ENCODE peak calls at places on chromosome 20, in seven cellular contexts. T, X, J, H, Z, G and Y are unnamed samples.

GRCh38 chr20:54107600-54108393 is 37.4 kb upstream of the BCAS1 start:
- DNase-seq in Z (no peak), G (no peak), H (no peak), X (no peak), J (peak), T (no peak), Y (no peak)

GRCh38 chr20:23437126-23437894 is 2.2 kb upstream of the CSTL1 start:
- DNase-seq in T (no peak), J (no peak), Z (no peak), X (no peak), H (no peak), G (no peak), Y (no peak)

GRCh38 chr20:12180107-12180661 is 262.5 kb downstream of the BTBD3 start:
- DNase-seq in Z (no peak), X (no peak), T (no peak), J (no peak), G (no peak), H (no peak), Y (no peak)

GRCh38 chr20:23680151-23680550 is 8.7 kb downstream of the CST4 start:
- DNase-seq in H (no peak), X (no peak), G (no peak), T (no peak), Z (no peak), J (no peak), Y (no peak)

GRCh38 chr20:61430228-61430624 is 178.2 kb downstream of the CDH4 start:
- DNase-seq in T (no peak), Z (no peak), H (no peak), X (no peak), J (no peak), G (no peak), Y (no peak)

GRCh38 chr20:14979472-14979986 is 642.1 kb upstream of the FLRT3 start:
- DNase-seq in G (no peak), H (peak), Z (no peak), J (peak), T (peak), X (no peak), Y (no peak)

GRCh38 chr20:3661060-3661820 is 2.0 kb downstream of the GFRA4 start:
- DNase-seq in T (peak), G (no peak), Z (no peak), X (no peak), H (no peak), J (no peak), Y (peak)

GRCh38 chr20:43941476-43942212 is 27.0 kb downstream of the TOX2 start:
- DNase-seq in H (no peak), G (peak), X (no peak), T (peak), Z (no peak), J (peak), Y (no peak)

GRCh38 chr20:60565093-60565492 is 606.9 kb downstream of the CDH26 start:
- DNase-seq in X (no peak), J (no peak), T (no peak), G (no peak), H (no peak), Z (no peak), Y (no peak)

GRCh38 chr20:42531675-42531985 is 658.1 kb downstream of the PTPRT start:
- DNase-seq in J (no peak), G (peak), X (peak), Z (no peak), H (no peak), T (no peak), Y (no peak)

GRCh38 chr20:33841439-33841799 is 30.3 kb downstream of the CHMP4B start:
- DNase-seq in T (no peak), X (no peak), Z (no peak), G (peak), J (no peak), H (no peak), Y (no peak)

GRCh38 chr20:44419131-44419844 is 56.4 kb upstream of the TTPAL start:
- DNase-seq in J (no peak), G (no peak), X (no peak), H (peak), Z (no peak), T (no peak), Y (no peak)

GRCh38 chr20:53626584-53626983 is 32.9 kb upstream of the ZNF217 start:
- DNase-seq in G (no peak), T (no peak), X (no peak), Z (no peak), J (no peak), H (no peak), Y (no peak)

GRCh38 chr20:23406880-23407279 is 14.4 kb downstream of the NAPB start:
- DNase-seq in J (no peak), Z (no peak), G (no peak), H (no peak), X (no peak), T (no peak), Y (no peak)

GRCh38 chr20:22502731-22503191 is 81.6 kb downstream of the FOXA2 start:
- DNase-seq in H (peak), X (peak), T (no peak), J (no peak), G (no peak), Z (no peak), Y (no peak)

GRCh38 chr20:48750941-48751620 is 76.7 kb downstream of the PREX1 start:
- DNase-seq in H (no peak), X (peak), G (no peak), J (no peak), Z (no peak), T (no peak), Y (peak)

GRCh38 chr20:24981282-24981681 is 11.3 kb downstream of the APMAP start:
- DNase-seq in T (no peak), H (no peak), G (no peak), Z (no peak), X (no peak), J (no peak), Y (no peak)

GRCh38 chr20:53621482-53622246 is 28.0 kb upstream of the ZNF217 start:
- DNase-seq in X (no peak), J (peak), T (peak), G (peak), Z (peak), H (peak), Y (peak)

GRCh38 chr20:62052842-62053464 is 12.7 kb downstream of the TAF4 start:
- DNase-seq in G (no peak), Z (no peak), J (no peak), H (no peak), X (no peak), T (no peak), Y (no peak)

GRCh38 chr20:17533396-17533795 is 2.2 kb upstream of the BFSP1 start:
- DNase-seq in G (peak), T (peak), J (peak), X (peak), H (peak), Z (peak), Y (peak)

GRCh38 chr20:4135385-4136077 is 120.2 kb upstream of the RNF24 start:
- DNase-seq in T (peak), H (peak), Z (peak), X (no peak), G (no peak), J (peak), Y (no peak)

GRCh38 chr20:57395111-57395959 is 4.1 kb downstream of the RBM38 start:
- DNase-seq in Z (no peak), T (peak), H (no peak), G (peak), J (no peak), X (peak), Y (no peak)

GRCh38 chr20:61748376-61748775 is 317.3 kb downstream of the TAF4 start:
- DNase-seq in Z (no peak), J (no peak), X (no peak), T (peak), H (no peak), G (no peak), Y (no peak)

GRCh38 chr20:5513975-5514516 is 197.3 kb upstream of the PROKR2 start:
- DNase-seq in X (no peak), J (peak), G (no peak), T (peak), H (peak), Z (peak), Y (no peak)

GRCh38 chr20:41176711-41177552 is 39.6 kb downstream of the PLCG1 start:
- DNase-seq in T (no peak), X (no peak), G (no peak), Z (no peak), H (no peak), J (no peak), Y (no peak)

GRCh38 chr20:51930775-51931174 is 128.5 kb upstream of the SALL4 start:
- DNase-seq in G (no peak), X (no peak), H (peak), J (peak), Z (peak), T (peak), Y (no peak)

GRCh38 chr20:13510837-13511488 is 127.8 kb downstream of the TASP1 start:
- DNase-seq in Z (no peak), H (no peak), X (no peak), J (no peak), G (no peak), T (peak), Y (no peak)

GRCh38 chr20:45012682-45013302 is 46.5 kb downstream of the STK4 start:
- DNase-seq in H (no peak), X (no peak), G (no peak), J (peak), T (peak), Z (no peak), Y (peak)

GRCh38 chr20:29689411-29690225 is 1567.8 kb upstream of the DEFB115 start:
- DNase-seq in H (no peak), Z (no peak), X (no peak), T (peak), G (no peak), J (peak), Y (no peak)

GRCh38 chr20:60057866-60058807 is 99.9 kb downstream of the CDH26 start:
- DNase-seq in T (no peak), H (peak), X (peak), J (no peak), G (no peak), Z (no peak), Y (peak)

GRCh38 chr20:35562541-35563110 is 20.7 kb downstream of the ERGIC3 start:
- DNase-seq in Z (no peak), J (no peak), H (no peak), T (no peak), X (no peak), G (no peak), Y (no peak)

GRCh38 chr20:32053648-32054047 is 1.6 kb downstream of the HCK start:
- DNase-seq in H (no peak), J (no peak), G (no peak), T (no peak), Z (no peak), X (no peak), Y (no peak)

GRCh38 chr20:32051720-32052089 is 337 bp upstream of the HCK start:
- DNase-seq in G (no peak), Z (no peak), X (no peak), H (no peak), J (no peak), T (no peak), Y (no peak)

GRCh38 chr20:32052792-32053362 is 835 bp downstream of the HCK start:
- DNase-seq in Z (no peak), T (no peak), G (no peak), X (peak), J (no peak), H (no peak), Y (peak)

GRCh38 chr20:32050851-32051556 is 1.0 kb upstream of the HCK start:
- DNase-seq in J (no peak), G (no peak), X (peak), Z (no peak), T (no peak), H (no peak), Y (peak)

GRCh38 chr20:32052090-32052791 is at the start of gene HCK:
- DNase-seq in X (peak), T (peak), H (no peak), Z (no peak), G (no peak), J (no peak), Y (peak)
- H3K4me3 ChIP-seq in X (peak), T (no peak), H (no peak), Z (no peak), G (peak), J (no peak), Y (peak)

DNA sequence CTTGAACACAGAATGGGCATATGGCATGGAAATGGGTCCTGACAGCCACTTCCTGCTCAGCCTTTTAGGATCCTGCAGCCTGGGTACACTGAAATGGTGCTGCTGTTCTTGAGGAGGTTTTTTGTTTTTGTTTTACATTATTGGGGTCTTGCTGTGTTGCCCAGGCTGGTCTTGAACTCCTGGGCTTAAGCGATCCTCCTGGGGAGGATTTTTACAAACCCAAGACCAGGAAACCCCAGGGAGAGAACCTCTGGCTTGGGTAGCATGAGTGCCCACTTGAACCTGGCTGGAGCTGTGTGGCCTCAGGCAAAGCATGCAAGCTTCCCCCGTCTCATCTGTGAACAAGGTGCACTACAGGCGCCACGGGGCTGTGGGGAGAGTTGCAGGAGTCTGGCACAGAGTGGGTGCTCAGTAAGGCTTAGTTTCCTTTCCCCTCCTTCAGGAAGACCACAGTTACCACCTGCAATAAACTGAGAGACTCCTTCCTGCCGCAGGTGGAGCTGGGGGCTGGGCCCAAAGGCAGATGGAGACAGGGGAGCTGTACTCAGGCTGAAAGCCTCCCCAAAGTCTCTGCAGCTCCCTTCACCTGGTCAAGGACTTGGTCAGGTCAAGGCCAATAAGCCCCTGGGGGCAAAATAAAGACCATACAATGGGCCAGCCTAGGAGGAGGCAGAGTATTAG is 1.8 kb downstream of the SLA2 start:
- DNase-seq in J (no peak), G (peak), Z (no peak), T (no peak), H (no peak), X (no peak), Y (no peak)
- TF ChIP-seq EZH2phosphoT487 in J (no peak), G (no peak), Z (no peak), T (no peak), H (no peak), X (no peak), Y (no peak)

DNA sequence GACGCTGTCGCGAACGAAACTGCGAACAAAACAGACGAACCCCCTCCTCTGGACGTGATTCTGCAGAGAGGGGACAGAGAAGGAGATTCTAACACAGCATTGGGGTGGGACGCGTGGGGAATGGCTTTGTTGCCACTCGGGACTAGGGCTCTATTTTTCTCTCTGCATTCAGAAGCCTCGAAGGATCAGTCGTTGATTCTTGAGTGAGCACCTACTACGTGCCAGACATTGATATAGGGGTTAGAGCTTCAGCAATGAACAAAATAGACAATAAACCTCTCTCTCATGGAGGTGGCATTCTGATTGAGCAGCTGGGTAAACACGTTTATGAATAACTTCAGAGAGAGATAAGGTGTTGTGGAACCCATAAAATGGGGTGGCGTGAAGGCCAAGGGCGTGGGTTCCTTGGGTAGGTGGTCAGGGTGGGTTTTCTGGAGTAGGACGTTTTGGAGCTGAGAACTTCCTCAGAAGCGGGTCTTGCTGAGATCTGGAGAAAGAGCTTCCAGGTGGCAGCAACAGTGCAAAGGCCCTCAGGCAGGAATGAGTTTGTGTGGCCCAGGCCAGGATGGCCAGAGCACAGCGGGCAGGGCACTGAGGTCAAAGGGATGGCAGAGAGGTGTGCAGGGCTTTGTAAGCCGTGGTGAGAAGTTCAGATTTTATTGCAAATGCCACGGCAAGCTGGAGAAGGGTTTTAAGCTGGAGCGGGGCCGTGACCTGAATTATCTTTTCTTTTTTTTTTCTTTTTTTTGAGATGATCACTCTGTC is 882 bp downstream of the SLC2A10 start:
- DNase-seq in H (no peak), X (no peak), T (peak), Z (no peak), G (no peak), J (no peak), Y (no peak)
- TF ChIP-seq EZH2 in H (no peak), X (no peak), T (no peak), Z (no peak), G (no peak), J (no peak), Y (no peak)

GRCh38 chr20:38604873-38605303 is 3.3 kb downstream of the ARHGAP40 start:
- DNase-seq in J (peak), Z (no peak), G (no peak), X (no peak), T (peak), H (peak), Y (no peak)

GRCh38 chr20:38600057-38600456 is 1.6 kb upstream of the ARHGAP40 start:
- DNase-seq in J (no peak), T (no peak), X (no peak), G (no peak), Z (no peak), H (no peak), Y (no peak)

GRCh38 chr20:38601216-38602184 is at the start of gene ARHGAP40:
- DNase-seq in Z (peak), J (no peak), X (peak), G (peak), T (peak), H (peak), Y (peak)

GRCh38 chr20:38602185-38602581 is 574 bp downstream of the ARHGAP40 start:
- DNase-seq in J (no peak), Z (no peak), G (no peak), H (no peak), X (no peak), T (no peak), Y (peak)

DNA sequence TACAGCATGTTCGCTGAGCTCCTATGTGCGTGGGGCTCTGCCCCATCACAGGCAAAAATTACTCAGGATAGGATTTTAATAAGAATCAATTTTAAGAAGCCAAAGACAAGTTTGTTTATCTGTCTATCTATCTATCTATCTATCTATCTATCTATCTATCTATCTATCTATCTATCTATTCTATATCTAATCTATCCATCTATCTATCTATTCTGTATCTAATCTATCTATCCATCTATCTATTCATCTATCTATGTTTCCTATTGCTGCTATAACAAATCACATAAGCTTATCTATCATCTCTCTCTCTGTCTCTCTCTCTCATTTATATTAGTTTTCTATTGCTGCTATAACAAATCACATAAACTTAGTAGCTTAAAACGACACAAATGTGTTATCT is 1.7 kb downstream of the ARHGAP40 start:
- DNase-seq in X (no peak), T (no peak), Z (no peak), J (no peak), H (no peak), G (no peak), Y (no peak)
- H3K4me3 ChIP-seq in X (no peak), T (no peak), Z (no peak), J (no peak), H (no peak), G (no peak), Y (no peak)

GRCh38 chr20:32820000-32820697 is 395 bp downstream of the MAPRE1 start:
- DNase-seq in H (peak), T (peak), Z (peak), X (peak), G (peak), J (peak), Y (peak)

GRCh38 chr20:32820698-32821378 is 1.1 kb downstream of the MAPRE1 start:
- DNase-seq in T (no peak), G (no peak), H (no peak), J (no peak), X (peak), Z (no peak), Y (no peak)

GRCh38 chr20:32823737-32824588 is 4.2 kb downstream of the MAPRE1 start:
- DNase-seq in X (no peak), T (peak), H (no peak), J (no peak), G (no peak), Z (no peak), Y (no peak)

GRCh38 chr20:32822189-32822588 is 2.4 kb downstream of the MAPRE1 start:
- DNase-seq in G (no peak), H (no peak), T (peak), X (no peak), J (no peak), Z (no peak), Y (no peak)

GRCh38 chr20:32823078-32823477 is 3.3 kb downstream of the MAPRE1 start:
- DNase-seq in J (peak), Z (no peak), H (peak), X (peak), T (peak), G (no peak), Y (no peak)
- TF ChIP-seq EZH2phosphoT487 in J (no peak), Z (no peak), H (no peak), X (no peak), T (no peak), G (no peak), Y (no peak)

GRCh38 chr20:610130-611046 is at the start of gene TCF15:
- DNase-seq in H (peak), J (peak), Z (no peak), X (peak), G (no peak), T (peak), Y (peak)
- TF ChIP-seq EZH2 in H (no peak), J (no peak), Z (no peak), X (peak), G (no peak), T (peak), Y (peak)

DNA sequence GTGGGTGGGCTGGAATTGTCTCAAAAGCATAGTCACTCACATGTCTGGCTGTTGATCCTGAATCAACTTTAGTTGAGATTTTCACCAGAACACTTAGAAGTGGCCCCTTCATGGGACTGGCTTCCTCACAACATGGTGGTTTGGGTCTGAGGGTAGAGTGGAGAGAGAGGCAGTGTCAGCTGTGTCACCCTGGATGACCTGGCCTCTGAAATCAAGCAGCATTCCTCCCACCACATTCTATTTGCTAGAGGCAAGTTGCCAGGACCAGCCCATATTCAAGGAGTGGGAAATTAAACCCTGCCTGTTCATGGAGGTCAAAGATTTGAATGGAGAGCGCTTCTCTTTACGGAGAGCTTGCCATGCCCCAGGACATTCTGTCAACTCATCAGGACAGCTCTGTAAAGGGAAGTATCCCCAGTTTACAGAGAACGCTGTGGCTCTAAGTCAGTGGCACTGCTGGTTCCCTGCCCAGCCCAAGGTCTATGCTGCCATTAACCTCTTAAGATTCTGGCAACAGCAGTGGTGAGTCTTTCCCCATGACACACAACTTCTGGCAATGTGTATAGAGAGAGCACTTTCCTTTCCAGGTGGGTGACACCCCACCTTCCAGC is 90.0 kb upstream of the INSM1 start:
- DNase-seq in H (no peak), X (no peak), G (no peak), Z (no peak), J (no peak), T (no peak), Y (no peak)
- H3K4me3 ChIP-seq in H (no peak), X (no peak), G (no peak), Z (no peak), J (no peak), T (no peak), Y (no peak)

GRCh38 chr20:38106461-38106860 is 58.6 kb downstream of the TGM2 start:
- DNase-seq in T (no peak), H (no peak), J (no peak), G (no peak), X (no peak), Z (no peak), Y (no peak)
- TF ChIP-seq EZH2phosphoT487 in T (no peak), H (no peak), J (no peak), G (no peak), X (no peak), Z (no peak), Y (no peak)

GRCh38 chr20:63416631-63417030 is 55.5 kb upstream of the CHRNA4 start:
- DNase-seq in J (no peak), G (no peak), T (no peak), H (no peak), X (no peak), Z (no peak), Y (no peak)
- TF ChIP-seq EZH2 in J (no peak), G (no peak), T (no peak), H (no peak), X (no peak), Z (no peak), Y (no peak)